ENCODE peak calls at places on chromosomes 12 and 14, in six cellular contexts. P, H, W, E, L and X are unnamed samples.

GRCh38 chr12:120204171-120204570 is 3.3 kb upstream of the RPLP0 start:
- DNase-seq in P (no peak), H (no peak), W (no peak), E (no peak), L (no peak), X (no peak)

GRCh38 chr14:64826333-64826732 is 53.4 kb downstream of the SPTB start:
- DNase-seq in P (no peak), H (no peak), W (no peak), E (no peak), L (no peak), X (no peak)

GRCh38 chr12:110941391-110941790 is 21.0 kb upstream of the MYL2 start:
- DNase-seq in P (no peak), H (no peak), W (peak; percentile 50), E (no peak), L (no peak), X (no peak)

GRCh38 chr12:113805201-113805600 is 160.9 kb downstream of the RBM19 start:
- DNase-seq in P (no peak), H (no peak), W (peak; percentile 29), E (no peak), L (no peak), X (no peak)

GRCh38 chr12:101127521-101128219 is 82.4 kb downstream of the SLC5A8 start:
- DNase-seq in P (no peak), H (no peak), W (no peak), E (no peak), L (no peak), X (peak; percentile 56)

GRCh38 chr14:103294091-103294490 is 39.9 kb upstream of the EIF5 start:
- DNase-seq in P (peak; percentile 42), H (no peak), W (peak; percentile 35), E (no peak), L (no peak), X (no peak)

GRCh38 chr12:131457331-131458047 is 253.4 kb upstream of the SFSWAP start:
- DNase-seq in P (no peak), H (no peak), W (peak; percentile 54), E (no peak), L (no peak), X (no peak)

GRCh38 chr12:131832393-131833231 is 4.4 kb downstream of the MMP17 start:
- DNase-seq in P (no peak), H (peak; percentile 81), W (no peak), E (no peak), L (peak; percentile 84), X (no peak)

GRCh38 chr12:8936735-8937134 is 12.7 kb downstream of the M6PR start:
- DNase-seq in P (no peak), H (no peak), W (no peak), E (no peak), L (no peak), X (no peak)

GRCh38 chr12:41076114-41076513 is 112.0 kb upstream of the PDZRN4 start:
- DNase-seq in P (no peak), H (no peak), W (no peak), E (no peak), L (no peak), X (no peak)

GRCh38 chr12:131365821-131366260 is 345.0 kb upstream of the SFSWAP start:
- DNase-seq in P (peak; percentile 33), H (peak; percentile 29), W (no peak), E (no peak), L (no peak), X (no peak)

GRCh38 chr12:531951-532585 is 72.3 kb downstream of the B4GALNT3 start:
- DNase-seq in P (no peak), H (no peak), W (no peak), E (no peak), L (no peak), X (no peak)

GRCh38 chr12:95701722-95702418 is 88.7 kb downstream of the NTN4 start:
- DNase-seq in P (no peak), H (no peak), W (no peak), E (no peak), L (no peak), X (peak; percentile 13)

GRCh38 chr12:91778938-91779400 is 366.7 kb downstream of the BTG1 start:
- DNase-seq in P (peak; percentile 79), H (no peak), W (no peak), E (peak; percentile 84), L (peak; percentile 72), X (peak; percentile 86)

GRCh38 chr14:76500480-76500879 is 124.5 kb downstream of the ESRRB start:
- DNase-seq in P (no peak), H (no peak), W (no peak), E (no peak), L (no peak), X (no peak)

GRCh38 chr14:33774866-33775519 is 175.9 kb downstream of the EGLN3 start:
- DNase-seq in P (no peak), H (no peak), W (no peak), E (no peak), L (no peak), X (no peak)

GRCh38 chr14:52279405-52279804 is 11.9 kb downstream of the PTGDR start:
- DNase-seq in P (no peak), H (no peak), W (no peak), E (no peak), L (peak; percentile 12), X (peak; percentile 20)

GRCh38 chr12:54285150-54286041 is 4.9 kb downstream of the HNRNPA1 start:
- DNase-seq in P (no peak), H (no peak), W (no peak), E (no peak), L (no peak), X (no peak)
- TF ChIP-seq CTCF in P (peak; percentile 6), H (peak; percentile 27), W (peak; percentile 23), E (peak; percentile 21), L (peak; percentile 27), X (peak; percentile 45)

DNA sequence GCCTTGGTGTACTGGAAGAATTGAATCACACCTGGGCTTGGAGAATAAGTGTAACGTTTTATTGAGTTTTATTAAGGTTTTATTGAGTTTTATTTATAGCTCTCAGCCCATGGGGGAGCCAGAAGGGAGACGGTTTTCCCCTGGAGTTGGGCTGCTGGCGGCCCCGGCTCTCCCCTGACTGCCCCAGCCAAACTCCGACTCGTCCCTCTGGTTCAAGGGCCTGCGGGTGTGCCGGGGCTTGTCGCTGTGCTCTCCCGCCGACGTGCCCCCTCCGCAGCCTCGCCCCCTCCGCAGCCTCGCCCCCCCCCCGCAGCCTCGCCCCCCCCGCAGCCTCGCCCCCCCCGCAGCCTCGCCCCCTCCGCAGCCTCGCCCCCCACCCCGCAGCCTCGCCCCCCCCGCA is 326.1 kb upstream of the RTL1 start:
- DNase-seq in P (peak; percentile 39), H (no peak), W (no peak), E (no peak), L (no peak), X (no peak)
- H3K4me3 ChIP-seq in P (no peak overlapping the region), H (no peak overlapping the region), W (no peak overlapping the region), E (no peak overlapping the region), L (peak overlapping the region; percentile 99), X (no peak overlapping the region)

DNA sequence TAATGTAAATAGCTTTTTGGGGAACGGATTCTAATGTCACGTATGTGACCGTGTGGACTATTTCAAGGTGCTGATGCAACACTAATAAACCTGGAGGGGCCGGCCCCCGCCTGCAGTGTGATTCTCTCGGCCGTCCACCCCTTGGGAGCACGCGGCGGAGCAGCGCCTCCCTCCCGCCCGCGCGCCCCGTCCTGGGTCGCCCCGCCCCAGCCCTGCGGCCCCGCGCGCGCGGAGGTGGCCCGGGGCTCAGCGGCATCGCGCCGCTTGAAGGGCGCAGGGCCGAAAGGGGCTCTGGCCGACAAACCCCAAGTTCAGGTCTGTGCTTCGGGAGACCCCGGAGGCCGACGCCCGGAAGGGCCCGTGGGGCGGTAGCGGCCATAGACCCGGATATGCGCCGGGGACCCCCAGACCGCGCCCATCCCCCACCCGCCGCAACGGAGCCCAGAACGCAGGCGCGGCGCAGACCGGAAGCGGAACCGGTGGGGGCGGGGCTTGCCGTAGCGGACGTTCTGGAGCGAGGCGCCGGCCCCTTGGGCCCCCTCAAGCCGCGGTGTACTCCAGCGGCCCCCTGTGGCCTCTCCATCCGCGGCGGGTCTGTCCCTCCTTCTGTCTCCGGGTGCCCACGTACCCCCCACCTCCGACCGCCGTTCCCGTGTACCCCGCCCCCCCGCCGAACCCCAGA is at the start of gene TEX22:
- DNase-seq in P (peak; percentile 96), H (peak; percentile 96), W (peak; percentile 96), E (peak; percentile 87), L (peak; percentile 75), X (peak; percentile 75)
- TF ChIP-seq CTCF in P (no peak), H (peak; percentile 46), W (peak; percentile 37), E (no peak), L (no peak), X (peak; percentile 10)

DNA sequence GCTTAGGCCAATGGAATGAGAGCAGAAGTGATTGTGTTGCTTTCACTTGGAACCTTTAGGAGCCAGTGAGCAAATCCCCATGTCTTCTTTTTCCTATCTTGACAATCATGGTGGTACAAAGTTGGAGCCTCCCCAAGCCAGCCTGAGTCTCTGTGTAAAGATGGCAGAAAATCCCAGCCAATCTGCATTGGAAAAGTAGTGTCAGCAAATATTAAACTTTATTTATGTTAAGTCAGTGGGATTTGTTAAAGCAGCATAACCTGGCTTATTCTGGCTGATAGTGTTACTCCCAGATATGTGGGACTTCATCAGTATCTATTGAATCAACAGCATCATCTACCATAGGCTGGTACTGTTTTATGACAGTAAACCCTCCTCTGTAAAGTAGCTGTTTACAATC is 2.2 kb upstream of the NUAK1 start:
- DNase-seq in P (no peak), H (no peak), W (no peak), E (no peak), L (no peak), X (no peak)
- H3K4me3 ChIP-seq in P (no peak overlapping the region), H (peak overlapping the region; percentile 96), W (no peak overlapping the region), E (no peak overlapping the region), L (no peak overlapping the region), X (no peak overlapping the region)

DNA sequence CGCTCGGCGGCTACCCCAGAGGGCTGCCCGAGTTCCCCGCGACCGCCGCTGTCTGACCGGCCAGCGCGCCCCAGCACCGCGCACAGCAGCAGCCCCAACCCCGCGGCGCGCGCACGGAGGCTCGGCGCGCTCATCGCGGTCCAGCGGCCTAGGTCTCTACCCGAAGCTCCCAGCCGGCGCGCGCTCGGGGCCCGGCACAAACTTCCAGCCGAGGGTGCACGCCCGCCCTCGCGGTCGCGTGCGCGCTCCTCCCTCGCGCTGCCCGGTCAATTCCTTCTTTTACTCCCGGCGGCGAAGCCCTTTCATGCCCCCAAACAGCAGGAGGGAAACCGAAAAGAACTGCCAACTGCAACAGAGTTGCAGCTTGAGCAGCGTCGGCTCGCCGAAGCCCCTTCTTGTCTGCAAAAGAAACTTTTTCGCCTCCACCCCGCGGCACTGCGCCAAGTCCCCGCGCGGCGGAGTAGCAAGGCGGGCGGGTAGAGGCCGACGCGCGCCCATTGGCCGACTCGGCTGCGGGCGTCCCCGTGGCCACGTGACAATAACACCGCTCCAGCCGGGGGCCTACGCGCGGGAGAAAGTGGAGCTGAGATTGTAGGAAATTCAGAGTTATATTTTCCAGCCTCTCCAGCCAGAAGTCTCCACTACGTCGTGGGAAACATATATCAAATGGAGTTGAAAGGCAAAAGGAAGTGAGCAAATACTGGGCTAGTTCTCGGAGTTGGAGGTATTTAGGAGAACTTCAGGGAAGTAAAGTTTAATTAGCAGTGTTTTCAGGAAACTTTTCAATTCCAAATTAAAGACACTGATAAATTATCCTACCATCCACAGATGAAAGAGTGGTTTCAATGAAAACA is at the start of gene LRIG3:
- DNase-seq in P (peak; percentile 89), H (peak; percentile 94), W (peak; percentile 94), E (peak; percentile 82), L (peak; percentile 85), X (peak; percentile 96)
- TF ChIP-seq CTCF in P (peak; percentile 39), H (peak; percentile 7), W (peak; percentile 15), E (peak; percentile 20), L (no peak), X (no peak)

GRCh38 chr12:19220205-19220604 is 90.7 kb downstream of the PLEKHA5 start:
- DNase-seq in P (no peak), H (no peak), W (no peak), E (no peak), L (no peak), X (peak; percentile 85)
- H3K4me3 ChIP-seq in P (no peak overlapping the region), H (no peak overlapping the region), W (no peak overlapping the region), E (no peak overlapping the region), L (no peak overlapping the region), X (no peak overlapping the region)